ENCODE peak calls at places on chromosomes 13 and 19, in six cellular contexts. E is upper lobe of right lung, R is germinal center, A is left kidney, K is T follicular helper cell, B is cardiac fibroblast. W is an unnamed sample.

GRCh38 chr13:81395368-81395767 is 1054.4 kb upstream of the SPRY2 start:
- DNase-seq in B (no peak), E (no peak), K (no peak), R (no peak), A (peak), W (no peak)

GRCh38 chr13:66424417-66424816 is 805.7 kb downstream of the PCDH9 start:
- DNase-seq in A (no peak), K (no peak), B (peak), E (no peak), R (no peak), W (no peak)

GRCh38 chr19:10183926-10184325 is 10.8 kb downstream of the DNMT1 start:
- DNase-seq in K (no peak), R (no peak), A (no peak), E (no peak), B (no peak), W (no peak)

GRCh38 chr19:1872807-1873523 is 9.6 kb upstream of the KLF16 start:
- DNase-seq in A (no peak), E (no peak), R (no peak), B (no peak), K (no peak), W (no peak)

GRCh38 chr13:109159650-109160309 is 530.4 kb downstream of the MYO16 start:
- DNase-seq in A (no peak), K (no peak), E (no peak), R (no peak), B (no peak), W (no peak)

GRCh38 chr19:3667766-3668165 is 32.5 kb downstream of the PIP5K1C start:
- DNase-seq in R (no peak), K (no peak), E (no peak), B (no peak), A (no peak), W (no peak)

GRCh38 chr19:42334697-42335373 is 9.4 kb downstream of the MEGF8 start:
- DNase-seq in E (no peak), K (no peak), B (no peak), A (no peak), R (no peak), W (no peak)

GRCh38 chr19:35220315-35220921 is 8.1 kb downstream of the FAM187B start:
- DNase-seq in E (no peak), B (no peak), A (no peak), R (no peak), K (no peak), W (no peak)

GRCh38 chr19:2274937-2275535 is 6.9 kb downstream of the PEAK3 start:
- DNase-seq in E (peak), B (peak), A (peak), R (peak), K (no peak), W (no peak)

GRCh38 chr19:50496189-50497029 is 14.6 kb downstream of the JOSD2 start:
- DNase-seq in K (no peak), R (no peak), A (peak), B (no peak), E (peak), W (no peak)

GRCh38 chr13:66855110-66855509 is 375.0 kb downstream of the PCDH9 start:
- DNase-seq in A (no peak), R (no peak), K (no peak), E (no peak), B (peak), W (no peak)

GRCh38 chr13:113948034-113948742 is 25.7 kb downstream of the C13orf46 start:
- DNase-seq in R (peak), K (no peak), B (peak), E (no peak), A (no peak), W (no peak)

GRCh38 chr13:74136089-74136658 is 2.0 kb upstream of the KLF12 start:
- DNase-seq in K (no peak), B (peak), E (peak), R (no peak), A (peak), W (no peak)

GRCh38 chr13:52849727-52850395 is 1.4 kb upstream of the PCDH8 start:
- DNase-seq in A (no peak), B (no peak), E (no peak), R (no peak), K (no peak), W (no peak)

GRCh38 chr13:43153436-43154082 is 130.2 kb downstream of the DNAJC15 start:
- DNase-seq in E (no peak), R (no peak), B (peak), A (no peak), K (no peak), W (no peak)

GRCh38 chr13:26051231-26052135 is at the start of gene SHISA2:
- DNase-seq in A (peak), K (peak), B (peak), E (peak), R (peak), W (no peak)

GRCh38 chr19:11363881-11364280 is 8.6 kb downstream of the PLPPR2 start:
- DNase-seq in E (no peak), B (no peak), K (no peak), A (no peak), R (no peak), W (no peak)

GRCh38 chr19:39845621-39846175 is 481 bp downstream of the FBL start:
- DNase-seq in R (no peak), B (peak), A (peak), E (peak), K (no peak), W (peak)

W was measured in GM06990.